ENCODE peak calls at places on chromosome 14, in five cellular contexts. One of them, this sample, is unnamed.

GRCh38 chr14:84891414-84891813 is 638.5 kb upstream of the FLRT2 start:
- DNase-seq in CD4-positive, CD25-positive, alpha-beta regulatory T cell: no peak
- DNase-seq in HL-60: no peak
- DNase-seq in uterus: no peak
- DNase-seq in AG04449: no peak
- DNase-seq in this sample: no peak

GRCh38 chr14:92425101-92425500 is 88.5 kb upstream of the RIN3 start:
- DNase-seq in CD4-positive, CD25-positive, alpha-beta regulatory T cell: no peak
- DNase-seq in HL-60: no peak
- DNase-seq in uterus: no peak
- DNase-seq in AG04449: no peak
- DNase-seq in this sample: no peak

GRCh38 chr14:72583316-72584272 is 310.3 kb downstream of the DPF3 start:
- DNase-seq in CD4-positive, CD25-positive, alpha-beta regulatory T cell: no peak
- DNase-seq in HL-60: no peak
- DNase-seq in uterus: no peak
- DNase-seq in AG04449: no peak
- DNase-seq in this sample: no peak

GRCh38 chr14:36454599-36455240 is 65.3 kb downstream of the NKX2-1 start:
- DNase-seq in CD4-positive, CD25-positive, alpha-beta regulatory T cell: no peak
- DNase-seq in HL-60: no peak
- DNase-seq in uterus: no peak
- DNase-seq in AG04449: no peak
- DNase-seq in this sample: no peak

GRCh38 chr14:33357225-33358010 is 418.7 kb downstream of the NPAS3 start:
- DNase-seq in CD4-positive, CD25-positive, alpha-beta regulatory T cell: no peak
- DNase-seq in HL-60: no peak
- DNase-seq in uterus: no peak
- DNase-seq in AG04449: no peak
- DNase-seq in this sample: no peak

GRCh38 chr14:87944987-87945604 is 47.9 kb downstream of the GALC start:
- DNase-seq in CD4-positive, CD25-positive, alpha-beta regulatory T cell: no peak
- DNase-seq in HL-60: no peak
- DNase-seq in uterus: no peak
- DNase-seq in AG04449: peak
- DNase-seq in this sample: no peak

GRCh38 chr14:20434701-20435453 is 1.1 kb downstream of the KLHL33 start:
- DNase-seq in CD4-positive, CD25-positive, alpha-beta regulatory T cell: no peak
- DNase-seq in HL-60: no peak
- DNase-seq in uterus: peak
- DNase-seq in AG04449: no peak
- DNase-seq in this sample: no peak

GRCh38 chr14:60654303-60654925 is 5.1 kb upstream of the SIX1 start:
- DNase-seq in CD4-positive, CD25-positive, alpha-beta regulatory T cell: no peak
- DNase-seq in HL-60: no peak
- DNase-seq in uterus: no peak
- DNase-seq in AG04449: no peak
- DNase-seq in this sample: no peak

GRCh38 chr14:44463386-44464004 is 43.6 kb downstream of the FSCB start:
- DNase-seq in CD4-positive, CD25-positive, alpha-beta regulatory T cell: no peak
- DNase-seq in HL-60: no peak
- DNase-seq in uterus: no peak
- DNase-seq in AG04449: no peak
- DNase-seq in this sample: no peak

GRCh38 chr14:100096656-100097055 is 31.4 kb downstream of the EVL start:
- DNase-seq in CD4-positive, CD25-positive, alpha-beta regulatory T cell: no peak
- DNase-seq in HL-60: no peak
- DNase-seq in uterus: no peak
- DNase-seq in AG04449: peak
- DNase-seq in this sample: no peak

GRCh38 chr14:58738189-58738836 is 100.6 kb downstream of the DACT1 start:
- DNase-seq in CD4-positive, CD25-positive, alpha-beta regulatory T cell: no peak
- DNase-seq in HL-60: no peak
- DNase-seq in uterus: no peak
- DNase-seq in AG04449: peak
- DNase-seq in this sample: no peak

GRCh38 chr14:32694795-32695449 is 243.8 kb upstream of the NPAS3 start:
- DNase-seq in CD4-positive, CD25-positive, alpha-beta regulatory T cell: no peak
- DNase-seq in HL-60: no peak
- DNase-seq in uterus: no peak
- DNase-seq in AG04449: no peak
- DNase-seq in this sample: no peak

GRCh38 chr14:74190910-74191575 is 48.2 kb upstream of the VSX2 start:
- DNase-seq in CD4-positive, CD25-positive, alpha-beta regulatory T cell: no peak
- DNase-seq in HL-60: no peak
- DNase-seq in uterus: no peak
- DNase-seq in AG04449: no peak
- DNase-seq in this sample: no peak

GRCh38 chr14:71130491-71131179 is 223.4 kb downstream of the PCNX1 start:
- DNase-seq in CD4-positive, CD25-positive, alpha-beta regulatory T cell: no peak
- DNase-seq in HL-60: no peak
- DNase-seq in uterus: no peak
- DNase-seq in AG04449: no peak
- DNase-seq in this sample: no peak

GRCh38 chr14:35332517-35333346 is 40.5 kb downstream of the PSMA6 start:
- DNase-seq in CD4-positive, CD25-positive, alpha-beta regulatory T cell: no peak
- DNase-seq in HL-60: peak
- DNase-seq in uterus: no peak
- DNase-seq in AG04449: no peak
- DNase-seq in this sample: peak

GRCh38 chr14:104135904-104136471 is 2.4 kb upstream of the KIF26A start:
- DNase-seq in CD4-positive, CD25-positive, alpha-beta regulatory T cell: no peak
- DNase-seq in HL-60: no peak
- DNase-seq in uterus: no peak
- DNase-seq in AG04449: no peak
- DNase-seq in this sample: peak

GRCh38 chr14:85533821-85534271 is 3.9 kb downstream of the FLRT2 start:
- DNase-seq in CD4-positive, CD25-positive, alpha-beta regulatory T cell: no peak
- DNase-seq in HL-60: no peak
- DNase-seq in uterus: peak
- DNase-seq in AG04449: no peak
- DNase-seq in this sample: no peak

DNA sequence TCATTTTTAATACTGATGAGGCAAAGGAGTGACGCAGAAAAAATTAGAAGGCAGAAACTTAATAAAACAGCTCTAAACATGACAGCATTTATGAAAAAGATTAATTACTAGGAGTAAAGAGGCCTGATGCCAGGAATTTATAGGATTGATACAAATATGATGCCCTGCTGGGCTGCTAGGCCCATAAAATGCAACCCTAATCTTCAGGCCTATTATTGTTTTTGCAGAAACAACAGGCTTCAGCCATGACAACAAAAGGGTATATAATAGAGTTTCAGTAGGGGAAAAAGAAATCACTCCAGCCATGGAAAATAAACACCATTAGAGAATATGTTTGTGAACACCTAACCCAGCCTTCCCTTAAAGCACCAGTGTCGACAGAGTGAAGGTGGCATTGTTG is 50.6 kb downstream of the OTX2 start:
- DNase-seq in CD4-positive, CD25-positive, alpha-beta regulatory T cell: no peak
- DNase-seq in HL-60: no peak
- DNase-seq in uterus: no peak
- DNase-seq in AG04449: no peak
- DNase-seq in this sample: no peak
- H3K4me3 ChIP-seq in CD4-positive, CD25-positive, alpha-beta regulatory T cell: no peak
- H3K4me3 ChIP-seq in HL-60: no peak
- H3K4me3 ChIP-seq in uterus: no peak
- H3K4me3 ChIP-seq in AG04449: no peak
- H3K4me3 ChIP-seq in this sample: no peak

GRCh38 chr14:90060312-90060964 is 1.4 kb upstream of the KCNK13 start:
- DNase-seq in CD4-positive, CD25-positive, alpha-beta regulatory T cell: peak
- DNase-seq in HL-60: peak
- DNase-seq in uterus: no peak
- DNase-seq in AG04449: no peak
- DNase-seq in this sample: peak
- H3K4me3 ChIP-seq in CD4-positive, CD25-positive, alpha-beta regulatory T cell: peak
- H3K4me3 ChIP-seq in HL-60: peak
- H3K4me3 ChIP-seq in uterus: no peak
- H3K4me3 ChIP-seq in AG04449: peak
- H3K4me3 ChIP-seq in this sample: peak

DNA sequence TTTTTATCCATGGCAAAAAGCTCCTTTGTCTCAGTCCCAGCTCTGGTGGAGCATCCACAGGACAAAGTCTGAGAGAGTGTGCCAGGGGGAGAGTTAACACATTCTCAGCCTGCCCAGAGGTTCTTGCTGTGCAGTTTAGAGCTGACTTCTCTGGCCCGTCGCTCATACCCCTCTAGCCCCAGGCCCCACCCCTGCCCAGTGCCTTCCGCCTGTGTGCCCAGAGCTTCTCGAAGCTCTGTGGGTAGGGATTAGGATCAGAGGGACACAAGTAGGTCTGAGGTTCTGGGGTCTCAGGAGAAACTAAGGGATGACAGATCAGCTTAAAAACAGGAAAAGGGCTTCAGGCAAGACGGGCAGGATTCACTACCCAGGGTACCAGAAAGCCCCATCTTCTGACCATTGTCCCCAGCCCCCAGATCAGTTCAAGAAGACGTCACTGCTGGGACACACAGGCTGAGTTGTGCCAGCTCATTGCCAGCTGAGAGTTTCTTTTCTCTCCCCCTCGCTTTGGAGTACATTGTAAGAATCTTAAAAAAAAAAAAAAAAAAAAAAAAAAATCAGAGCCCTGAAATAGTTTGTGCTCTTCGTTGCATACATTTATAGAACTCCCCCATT is 127.0 kb downstream of the GCH1 start:
- DNase-seq in CD4-positive, CD25-positive, alpha-beta regulatory T cell: no peak
- DNase-seq in HL-60: no peak
- DNase-seq in uterus: no peak
- DNase-seq in AG04449: no peak
- DNase-seq in this sample: no peak
- H3K4me3 ChIP-seq in CD4-positive, CD25-positive, alpha-beta regulatory T cell: no peak
- H3K4me3 ChIP-seq in HL-60: no peak
- H3K4me3 ChIP-seq in uterus: no peak
- H3K4me3 ChIP-seq in AG04449: no peak
- H3K4me3 ChIP-seq in this sample: no peak

GRCh38 chr14:75577090-75577489 is 1.3 kb upstream of the FLVCR2 start:
- DNase-seq in CD4-positive, CD25-positive, alpha-beta regulatory T cell: no peak
- DNase-seq in HL-60: no peak
- DNase-seq in uterus: no peak
- DNase-seq in AG04449: no peak
- DNase-seq in this sample: no peak

GRCh38 chr14:75579882-75580281 is 1.5 kb downstream of the FLVCR2 start:
- DNase-seq in CD4-positive, CD25-positive, alpha-beta regulatory T cell: no peak
- DNase-seq in HL-60: no peak
- DNase-seq in uterus: no peak
- DNase-seq in AG04449: no peak
- DNase-seq in this sample: no peak

GRCh38 chr14:75577724-75578098 is 709 bp upstream of the FLVCR2 start:
- DNase-seq in CD4-positive, CD25-positive, alpha-beta regulatory T cell: peak
- DNase-seq in HL-60: peak
- DNase-seq in uterus: peak
- DNase-seq in AG04449: no peak
- DNase-seq in this sample: peak

GRCh38 chr14:75578786-75579781 is 664 bp downstream of the FLVCR2 start:
- DNase-seq in CD4-positive, CD25-positive, alpha-beta regulatory T cell: no peak
- DNase-seq in HL-60: no peak
- DNase-seq in uterus: peak
- DNase-seq in AG04449: no peak
- DNase-seq in this sample: no peak

GRCh38 chr14:75578099-75578785 is at the start of gene FLVCR2:
- DNase-seq in CD4-positive, CD25-positive, alpha-beta regulatory T cell: peak
- DNase-seq in HL-60: peak
- DNase-seq in uterus: peak
- DNase-seq in AG04449: no peak
- DNase-seq in this sample: peak
- H3K4me3 ChIP-seq in CD4-positive, CD25-positive, alpha-beta regulatory T cell: peak
- H3K4me3 ChIP-seq in HL-60: peak
- H3K4me3 ChIP-seq in uterus: peak
- H3K4me3 ChIP-seq in AG04449: peak
- H3K4me3 ChIP-seq in this sample: peak

GRCh38 chr14:105168496-105168978 is at the start of gene JAG2:
- DNase-seq in CD4-positive, CD25-positive, alpha-beta regulatory T cell: peak
- DNase-seq in HL-60: no peak
- DNase-seq in uterus: no peak
- DNase-seq in AG04449: no peak
- DNase-seq in this sample: peak

GRCh38 chr14:105168093-105168420 is 519 bp downstream of the JAG2 start:
- DNase-seq in CD4-positive, CD25-positive, alpha-beta regulatory T cell: no peak
- DNase-seq in HL-60: no peak
- DNase-seq in uterus: no peak
- DNase-seq in AG04449: no peak
- DNase-seq in this sample: no peak

GRCh38 chr14:105167303-105168092 is 1.1 kb downstream of the JAG2 start:
- DNase-seq in CD4-positive, CD25-positive, alpha-beta regulatory T cell: no peak
- DNase-seq in HL-60: no peak
- DNase-seq in uterus: no peak
- DNase-seq in AG04449: no peak
- DNase-seq in this sample: no peak

GRCh38 chr14:105169776-105170655 is 1.4 kb upstream of the JAG2 start:
- DNase-seq in CD4-positive, CD25-positive, alpha-beta regulatory T cell: no peak
- DNase-seq in HL-60: no peak
- DNase-seq in uterus: no peak
- DNase-seq in AG04449: no peak
- DNase-seq in this sample: no peak

DNA sequence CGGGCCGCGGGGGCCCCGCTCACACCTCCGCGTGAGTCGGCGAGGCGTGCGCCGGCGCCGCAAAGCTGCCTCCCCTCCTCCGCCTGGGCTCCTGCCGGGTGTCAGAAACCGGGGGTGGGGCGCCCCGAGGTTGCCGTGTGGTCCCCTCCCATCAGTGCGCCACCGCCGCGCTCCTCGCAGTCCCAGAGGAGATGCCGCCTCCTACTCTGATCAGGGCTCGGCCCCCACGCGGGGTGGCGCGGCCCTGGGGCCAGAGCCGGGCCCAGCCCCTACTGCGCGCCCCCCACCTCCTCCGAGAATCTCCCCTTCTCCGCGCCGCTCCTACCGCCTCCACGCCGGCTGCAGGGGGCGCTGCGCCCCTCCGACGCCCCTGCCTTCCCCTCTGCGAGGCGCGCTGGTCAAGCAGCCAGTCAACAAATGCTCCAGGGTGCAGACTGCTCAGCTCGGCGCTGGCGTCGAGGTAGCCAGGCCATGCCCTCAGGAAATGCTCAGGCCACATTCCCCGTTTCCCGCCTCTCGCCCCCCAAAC is 467 bp upstream of the JAG2 start:
- DNase-seq in CD4-positive, CD25-positive, alpha-beta regulatory T cell: no peak
- DNase-seq in HL-60: no peak
- DNase-seq in uterus: no peak
- DNase-seq in AG04449: no peak
- DNase-seq in this sample: no peak
- H3K4me3 ChIP-seq in CD4-positive, CD25-positive, alpha-beta regulatory T cell: no peak
- H3K4me3 ChIP-seq in HL-60: no peak
- H3K4me3 ChIP-seq in uterus: no peak
- H3K4me3 ChIP-seq in AG04449: no peak
- H3K4me3 ChIP-seq in this sample: peak

This sample was measured in CD8-positive, alpha-beta T cell.